ENCODE peak calls at places on chromosome 1, in nine cellular contexts. Z, J, L, Y, D, P, T, S and I are unnamed samples.

GRCh38 chr1:155134858-155135415 is 715 bp upstream of the SLC50A1 start:
- DNase-seq in Z (peak), J (no peak), L (peak), Y (peak), D (peak), P (peak), T (peak), S (peak), I (peak)

GRCh38 chr1:56113679-56114078 is 465.7 kb downstream of the PLPP3 start:
- DNase-seq in Z (no peak), J (no peak), L (no peak), Y (no peak), D (no peak), P (no peak), T (no peak), S (no peak), I (no peak)

GRCh38 chr1:186983327-186983726 is 154.6 kb downstream of the PLA2G4A start:
- DNase-seq in Z (no peak), J (no peak), L (no peak), Y (no peak), D (no peak), P (peak), T (no peak), S (no peak), I (no peak)

GRCh38 chr1:84763912-84764675 is 73.8 kb upstream of the SSX2IP start:
- DNase-seq in Z (no peak), J (no peak), L (no peak), Y (no peak), D (no peak), P (no peak), T (no peak), S (no peak), I (peak)

GRCh38 chr1:218447010-218447689 is 102.0 kb downstream of the TGFB2 start:
- DNase-seq in Z (no peak), J (no peak), L (no peak), Y (no peak), D (no peak), P (peak), T (no peak), S (no peak), I (no peak)

GRCh38 chr1:155910621-155911121 is 478 bp downstream of the RIT1 start:
- DNase-seq in Z (peak), J (peak), L (no peak), Y (peak), D (no peak), P (no peak), T (peak), S (no peak), I (peak)

GRCh38 chr1:113451710-113452109 is 61.4 kb downstream of the MAGI3 start:
- DNase-seq in Z (no peak), J (no peak), L (no peak), Y (no peak), D (no peak), P (no peak), T (no peak), S (no peak), I (no peak)

GRCh38 chr1:207318072-207318619 is 3.3 kb upstream of the CD55 start:
- DNase-seq in Z (no peak), J (no peak), L (no peak), Y (no peak), D (no peak), P (no peak), T (no peak), S (no peak), I (no peak)

GRCh38 chr1:116075981-116076380 is 35.2 kb upstream of the MAB21L3 start:
- DNase-seq in Z (peak), J (no peak), L (no peak), Y (no peak), D (no peak), P (no peak), T (no peak), S (no peak), I (peak)

GRCh38 chr1:112957133-112957812 is 1.3 kb upstream of the SLC16A1 start:
- DNase-seq in Z (peak), J (peak), L (peak), Y (peak), D (no peak), P (no peak), T (no peak), S (peak), I (peak)

GRCh38 chr1:228685081-228685480 is 50.2 kb upstream of the RHOU start:
- DNase-seq in Z (no peak), J (no peak), L (no peak), Y (no peak), D (no peak), P (no peak), T (no peak), S (no peak), I (no peak)

GRCh38 chr1:201214886-201215285 is 24.3 kb downstream of the IGFN1 start:
- DNase-seq in Z (no peak), J (no peak), L (no peak), Y (no peak), D (no peak), P (no peak), T (no peak), S (no peak), I (no peak)